ENCODE peak calls at places on chromosomes 6 and 20, in five cellular contexts. N is astrocyte of the cerebellum, K is coronary artery, S is stomach, L is brain microvascular endothelial cell. Q is an unnamed sample.

GRCh38 chr6:90079555-90080490 is 185.6 kb downstream of the GJA10 start:
- DNase-seq in N (no peak), K (no peak), S (no peak), L (no peak), Q (no peak)

GRCh38 chr6:43673444-43674063 is 14.0 kb downstream of the MRPS18A start:
- DNase-seq in N (no peak), K (no peak), S (no peak), L (no peak), Q (no peak)

GRCh38 chr6:43891072-43891870 is 121.3 kb downstream of the VEGFA start:
- DNase-seq in N (no peak), K (no peak), S (no peak), L (no peak), Q (no peak)

GRCh38 chr6:33314515-33314942 is 651 bp upstream of the TAPBP start:
- DNase-seq in N (no peak), K (peak), S (peak), L (peak), Q (no peak)

GRCh38 chr20:38145094-38146075 is 19.7 kb downstream of the TGM2 start:
- DNase-seq in N (no peak), K (no peak), S (no peak), L (peak), Q (no peak)

GRCh38 chr20:58174708-58175287 is 53.7 kb downstream of the ANKRD60 start:
- DNase-seq in N (no peak), K (no peak), S (no peak), L (no peak), Q (no peak)

GRCh38 chr20:653590-654426 is 808 bp upstream of the SRXN1 start:
- DNase-seq in N (no peak), K (no peak), S (no peak), L (no peak), Q (no peak)

GRCh38 chr6:170284866-170285469 is 5.9 kb downstream of the DLL1 start:
- DNase-seq in N (no peak), K (peak), S (peak), L (no peak), Q (peak)

GRCh38 chr6:121544691-121545090 is 109.2 kb downstream of the GJA1 start:
- DNase-seq in N (no peak), K (no peak), S (no peak), L (no peak), Q (no peak)

GRCh38 chr6:25801423-25801822 is 30.4 kb downstream of the SLC17A1 start:
- DNase-seq in N (no peak), K (no peak), S (no peak), L (no peak), Q (no peak)

GRCh38 chr6:131828080-131828479 is 20.3 kb downstream of the ENPP1 start:
- DNase-seq in N (no peak), K (no peak), S (no peak), L (peak), Q (no peak)

GRCh38 chr20:5797843-5798462 is 47.8 kb downstream of the SHLD1 start:
- DNase-seq in N (no peak), K (no peak), S (no peak), L (no peak), Q (no peak)

DNA sequence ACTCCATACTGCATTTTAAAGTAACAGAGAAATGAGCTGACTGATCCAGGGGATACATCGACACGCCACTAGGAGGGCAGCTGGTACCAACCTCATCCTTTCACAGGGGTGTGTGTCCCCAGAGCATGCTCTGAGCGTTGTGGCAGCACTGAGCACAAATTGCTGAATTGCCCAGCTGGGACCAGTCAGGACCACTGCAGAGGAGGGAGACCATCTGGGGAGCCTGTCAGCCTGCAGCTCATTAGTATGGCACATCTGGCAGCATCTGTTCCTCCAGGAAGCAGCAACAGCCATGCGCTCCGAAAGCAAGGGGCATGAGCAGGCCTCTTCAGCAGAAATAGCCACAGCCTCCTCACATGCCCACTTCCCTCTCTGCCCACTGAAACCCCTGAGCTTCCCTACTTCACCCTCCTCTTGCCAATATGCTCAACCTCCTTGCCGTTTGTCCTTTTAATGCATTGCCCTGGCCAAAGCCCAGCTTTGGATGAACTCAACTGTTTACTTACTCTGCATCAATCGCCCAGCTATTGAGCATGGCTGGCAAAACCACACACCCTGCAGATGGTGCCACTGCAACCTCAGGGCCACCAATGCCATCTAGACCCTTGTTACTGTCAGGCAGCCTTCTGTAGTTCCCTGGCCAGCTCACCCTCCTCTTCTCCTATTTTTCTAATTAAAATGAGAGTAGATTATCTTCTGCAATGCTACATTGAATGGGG is 77.6 kb upstream of the NEDD9 start:
- DNase-seq in N (no peak), K (no peak), S (no peak), L (no peak), Q (no peak)
- TF ChIP-seq CTCF in N (no peak), K (no peak), S (no peak), L (peak), Q (no peak)

GRCh38 chr6:166097914-166098522 is 69.6 kb downstream of the TBXT start:
- DNase-seq in N (peak), K (no peak), S (peak), L (peak), Q (peak)
- TF ChIP-seq CTCF in N (peak), K (peak), S (peak), L (peak), Q (peak)

DNA sequence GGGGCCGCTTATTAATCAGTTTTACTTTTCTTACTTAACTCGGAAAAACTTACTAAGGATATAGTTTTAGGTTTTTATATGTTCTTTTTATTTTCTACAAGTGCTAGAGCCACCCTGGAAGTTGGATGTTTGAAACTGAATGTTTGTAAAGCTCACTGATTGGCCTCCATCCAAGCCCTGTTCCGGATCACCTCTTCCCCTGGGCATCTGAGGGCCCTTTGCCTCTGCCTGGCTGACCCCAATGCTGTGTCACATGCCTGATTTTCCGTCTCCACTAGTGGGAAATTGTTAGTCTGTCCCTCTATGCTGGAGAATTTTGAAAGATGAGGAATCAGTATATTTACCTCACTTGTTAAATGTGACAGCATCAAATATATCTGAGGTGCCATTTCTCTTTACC is 79.3 kb downstream of the SLC35F1 start:
- DNase-seq in N (no peak), K (no peak), S (no peak), L (no peak), Q (no peak)
- TF ChIP-seq CTCF in N (no peak), K (no peak), S (no peak), L (no peak), Q (no peak)

GRCh38 chr6:39189915-39190544 is 39.2 kb downstream of the KCNK5 start:
- DNase-seq in N (no peak), K (no peak), S (peak), L (peak), Q (no peak)
- TF ChIP-seq CTCF in N (peak), K (no peak), S (peak), L (peak), Q (no peak)

DNA sequence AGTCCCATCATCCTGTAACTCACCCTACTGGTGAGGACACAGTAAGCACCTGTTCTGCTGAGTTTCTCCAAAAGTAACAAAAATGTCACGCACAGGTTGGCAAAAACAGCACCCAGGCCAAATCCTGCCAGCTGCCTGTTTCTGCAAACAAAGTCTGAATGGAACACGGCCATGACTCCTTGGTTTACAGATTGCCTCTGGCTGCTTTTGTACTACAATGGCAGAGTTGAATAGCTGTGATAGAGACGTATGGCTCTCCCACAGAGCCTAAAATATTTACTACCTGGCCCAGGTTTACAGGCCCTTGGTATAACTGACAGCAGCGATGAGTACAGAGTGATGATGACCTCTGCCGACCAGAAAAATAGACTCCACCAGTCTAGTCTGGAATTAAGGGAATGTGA is 52.6 kb downstream of the CNKSR3 start:
- DNase-seq in N (no peak), K (no peak), S (peak), L (no peak), Q (no peak)
- TF ChIP-seq CTCF in N (no peak), K (no peak), S (no peak), L (no peak), Q (no peak)

GRCh38 chr20:39446397-39446796 is 484.3 kb downstream of the DHX35 start:
- DNase-seq in N (no peak), K (no peak), S (no peak), L (no peak), Q (no peak)
- TF ChIP-seq CTCF in N (no peak), K (no peak), S (no peak), L (no peak), Q (no peak)

GRCh38 chr6:70520575-70520974 is 46.2 kb upstream of the SDHAF4 start:
- DNase-seq in N (no peak), K (no peak), S (no peak), L (no peak), Q (no peak)
- TF ChIP-seq CTCF in N (peak), K (no peak), S (no peak), L (peak), Q (peak)

GRCh38 chr6:77462359-77463307 is 658 bp downstream of the HTR1B start:
- DNase-seq in N (no peak), K (peak), S (peak), L (peak), Q (no peak)
- TF ChIP-seq CTCF in N (peak), K (peak), S (no peak), L (peak), Q (peak)

GRCh38 chr6:2478200-2478599 is 232.8 kb upstream of the GMDS start:
- DNase-seq in N (peak), K (no peak), S (no peak), L (peak), Q (no peak)

GRCh38 chr6:2480267-2480966 is 235.0 kb upstream of the GMDS start:
- DNase-seq in N (no peak), K (no peak), S (no peak), L (no peak), Q (no peak)

GRCh38 chr6:2481307-2481706 is 235.9 kb upstream of the GMDS start:
- DNase-seq in N (no peak), K (no peak), S (no peak), L (no peak), Q (no peak)

GRCh38 chr6:2485116-2485515 is 239.7 kb upstream of the GMDS start:
- DNase-seq in N (no peak), K (no peak), S (peak), L (no peak), Q (no peak)

DNA sequence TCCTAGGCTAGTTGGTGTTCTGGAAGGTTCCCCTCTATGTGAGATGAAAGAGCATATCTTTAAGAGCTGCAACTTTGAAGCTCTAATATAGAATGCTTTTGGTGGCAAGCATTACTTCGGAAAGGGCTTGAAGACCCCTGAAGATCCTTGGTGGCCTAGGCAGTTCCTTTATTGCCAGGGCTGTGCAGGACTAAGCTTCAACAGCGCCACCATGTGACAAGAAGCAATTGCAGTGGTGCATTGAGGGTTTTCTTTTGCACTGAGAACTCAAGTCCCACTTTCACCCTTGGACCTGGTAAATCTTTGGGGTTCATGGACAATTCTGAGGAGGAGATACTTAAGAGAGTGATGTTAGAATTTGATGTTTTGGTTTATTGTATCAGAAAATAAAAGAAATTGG is 237.4 kb upstream of the GMDS start:
- DNase-seq in N (no peak), K (no peak), S (no peak), L (no peak), Q (no peak)
- TF ChIP-seq CTCF in N (no peak), K (no peak), S (no peak), L (peak), Q (no peak)

Q was measured in osteocyte.